ENCODE peak calls at places on chromosomes 7 and 10, in ten cellular contexts. One of them, this sample, is unnamed.

GRCh38 chr10:96863922-96864543 is 31.9 kb downstream of the LCOR start:
- DNase-seq in ELR: peak
- DNase-seq in PC-3: peak
- DNase-seq in NCI-H1105: no peak
- DNase-seq in SK-N-DZ: no peak
- DNase-seq in effector memory CD4-positive, alpha-beta T cell: no peak
- DNase-seq in occipital lobe: no peak
- DNase-seq in fibroblast of pulmonary artery: peak
- DNase-seq in GM04504: no peak
- DNase-seq in NCI-H524: no peak
- DNase-seq in this sample: no peak

GRCh38 chr7:39069886-39070881 is 92.5 kb downstream of the POU6F2 start:
- DNase-seq in ELR: no peak
- DNase-seq in PC-3: no peak
- DNase-seq in NCI-H1105: no peak
- DNase-seq in SK-N-DZ: peak
- DNase-seq in effector memory CD4-positive, alpha-beta T cell: no peak
- DNase-seq in occipital lobe: no peak
- DNase-seq in fibroblast of pulmonary artery: no peak
- DNase-seq in GM04504: no peak
- DNase-seq in NCI-H524: peak
- DNase-seq in this sample: peak

GRCh38 chr7:28889290-28889689 is 68.8 kb downstream of the TRIL start:
- DNase-seq in ELR: no peak
- DNase-seq in PC-3: no peak
- DNase-seq in NCI-H1105: no peak
- DNase-seq in SK-N-DZ: no peak
- DNase-seq in effector memory CD4-positive, alpha-beta T cell: no peak
- DNase-seq in occipital lobe: no peak
- DNase-seq in fibroblast of pulmonary artery: no peak
- DNase-seq in GM04504: no peak
- DNase-seq in NCI-H524: no peak
- DNase-seq in this sample: peak

GRCh38 chr10:91901784-91902677 is 7.3 kb downstream of the FGFBP3 start:
- DNase-seq in ELR: peak
- DNase-seq in PC-3: peak
- DNase-seq in NCI-H1105: no peak
- DNase-seq in SK-N-DZ: no peak
- DNase-seq in effector memory CD4-positive, alpha-beta T cell: no peak
- DNase-seq in occipital lobe: no peak
- DNase-seq in fibroblast of pulmonary artery: peak
- DNase-seq in GM04504: peak
- DNase-seq in NCI-H524: no peak
- DNase-seq in this sample: no peak

GRCh38 chr10:33402748-33403147 is 68.3 kb upstream of the NRP1 start:
- DNase-seq in ELR: no peak
- DNase-seq in PC-3: no peak
- DNase-seq in NCI-H1105: no peak
- DNase-seq in SK-N-DZ: no peak
- DNase-seq in effector memory CD4-positive, alpha-beta T cell: no peak
- DNase-seq in occipital lobe: no peak
- DNase-seq in fibroblast of pulmonary artery: no peak
- DNase-seq in GM04504: no peak
- DNase-seq in NCI-H524: no peak
- DNase-seq in this sample: no peak

GRCh38 chr10:802506-802905 is 113.0 kb upstream of the DIP2C start:
- DNase-seq in ELR: no peak
- DNase-seq in PC-3: no peak
- DNase-seq in NCI-H1105: no peak
- DNase-seq in SK-N-DZ: no peak
- DNase-seq in effector memory CD4-positive, alpha-beta T cell: no peak
- DNase-seq in occipital lobe: no peak
- DNase-seq in fibroblast of pulmonary artery: no peak
- DNase-seq in GM04504: no peak
- DNase-seq in NCI-H524: no peak
- DNase-seq in this sample: no peak

GRCh38 chr7:65239707-65240352 is 133.8 kb upstream of the ZNF92 start:
- DNase-seq in ELR: peak
- DNase-seq in PC-3: peak
- DNase-seq in NCI-H1105: no peak
- DNase-seq in SK-N-DZ: peak
- DNase-seq in effector memory CD4-positive, alpha-beta T cell: no peak
- DNase-seq in occipital lobe: peak
- DNase-seq in fibroblast of pulmonary artery: peak
- DNase-seq in GM04504: no peak
- DNase-seq in NCI-H524: peak
- DNase-seq in this sample: no peak

GRCh38 chr7:151436446-151437162 is 3.3 kb downstream of the CRYGN start:
- DNase-seq in ELR: no peak
- DNase-seq in PC-3: no peak
- DNase-seq in NCI-H1105: no peak
- DNase-seq in SK-N-DZ: no peak
- DNase-seq in effector memory CD4-positive, alpha-beta T cell: no peak
- DNase-seq in occipital lobe: no peak
- DNase-seq in fibroblast of pulmonary artery: no peak
- DNase-seq in GM04504: no peak
- DNase-seq in NCI-H524: no peak
- DNase-seq in this sample: no peak

GRCh38 chr7:133854739-133855138 is 272.4 kb upstream of the LRGUK start:
- DNase-seq in ELR: peak
- DNase-seq in PC-3: peak
- DNase-seq in NCI-H1105: peak
- DNase-seq in SK-N-DZ: peak
- DNase-seq in effector memory CD4-positive, alpha-beta T cell: no peak
- DNase-seq in occipital lobe: no peak
- DNase-seq in fibroblast of pulmonary artery: peak
- DNase-seq in GM04504: peak
- DNase-seq in NCI-H524: peak
- DNase-seq in this sample: peak

GRCh38 chr7:867406-868188 is 8.8 kb upstream of the GET4 start:
- DNase-seq in ELR: peak
- DNase-seq in PC-3: no peak
- DNase-seq in NCI-H1105: no peak
- DNase-seq in SK-N-DZ: no peak
- DNase-seq in effector memory CD4-positive, alpha-beta T cell: no peak
- DNase-seq in occipital lobe: peak
- DNase-seq in fibroblast of pulmonary artery: peak
- DNase-seq in GM04504: peak
- DNase-seq in NCI-H524: no peak
- DNase-seq in this sample: no peak

GRCh38 chr10:61900829-61901783 is at the start of gene ARID5B:
- DNase-seq in ELR: peak
- DNase-seq in PC-3: peak
- DNase-seq in NCI-H1105: peak
- DNase-seq in SK-N-DZ: peak
- DNase-seq in effector memory CD4-positive, alpha-beta T cell: peak
- DNase-seq in occipital lobe: peak
- DNase-seq in fibroblast of pulmonary artery: peak
- DNase-seq in GM04504: no peak
- DNase-seq in NCI-H524: peak
- DNase-seq in this sample: peak

GRCh38 chr7:18257711-18258110 is 230.1 kb upstream of the PRPS1L1 start:
- DNase-seq in ELR: peak
- DNase-seq in PC-3: peak
- DNase-seq in NCI-H1105: no peak
- DNase-seq in SK-N-DZ: no peak
- DNase-seq in effector memory CD4-positive, alpha-beta T cell: no peak
- DNase-seq in occipital lobe: no peak
- DNase-seq in fibroblast of pulmonary artery: peak
- DNase-seq in GM04504: peak
- DNase-seq in NCI-H524: no peak
- DNase-seq in this sample: no peak

GRCh38 chr7:113996405-113996804 is 77.6 kb upstream of the PPP1R3A start:
- DNase-seq in ELR: peak
- DNase-seq in PC-3: no peak
- DNase-seq in NCI-H1105: no peak
- DNase-seq in SK-N-DZ: no peak
- DNase-seq in effector memory CD4-positive, alpha-beta T cell: no peak
- DNase-seq in occipital lobe: no peak
- DNase-seq in fibroblast of pulmonary artery: no peak
- DNase-seq in GM04504: no peak
- DNase-seq in NCI-H524: no peak
- DNase-seq in this sample: no peak

GRCh38 chr7:98085674-98086073 is 21.0 kb upstream of the LMTK2 start:
- DNase-seq in ELR: no peak
- DNase-seq in PC-3: peak
- DNase-seq in NCI-H1105: no peak
- DNase-seq in SK-N-DZ: no peak
- DNase-seq in effector memory CD4-positive, alpha-beta T cell: no peak
- DNase-seq in occipital lobe: no peak
- DNase-seq in fibroblast of pulmonary artery: no peak
- DNase-seq in GM04504: no peak
- DNase-seq in NCI-H524: no peak
- DNase-seq in this sample: no peak

GRCh38 chr10:78890506-78890905 is 178.3 kb upstream of the ZMIZ1 start:
- DNase-seq in ELR: no peak
- DNase-seq in PC-3: peak
- DNase-seq in NCI-H1105: no peak
- DNase-seq in SK-N-DZ: no peak
- DNase-seq in effector memory CD4-positive, alpha-beta T cell: no peak
- DNase-seq in occipital lobe: no peak
- DNase-seq in fibroblast of pulmonary artery: no peak
- DNase-seq in GM04504: no peak
- DNase-seq in NCI-H524: no peak
- DNase-seq in this sample: no peak

GRCh38 chr10:48448796-48449195 is 142.3 kb downstream of the MAPK8 start:
- DNase-seq in ELR: peak
- DNase-seq in PC-3: peak
- DNase-seq in NCI-H1105: no peak
- DNase-seq in SK-N-DZ: no peak
- DNase-seq in effector memory CD4-positive, alpha-beta T cell: no peak
- DNase-seq in occipital lobe: no peak
- DNase-seq in fibroblast of pulmonary artery: peak
- DNase-seq in GM04504: peak
- DNase-seq in NCI-H524: no peak
- DNase-seq in this sample: no peak

GRCh38 chr7:146116452-146117219 is at the start of gene CNTNAP2:
- DNase-seq in ELR: no peak
- DNase-seq in PC-3: peak
- DNase-seq in NCI-H1105: peak
- DNase-seq in SK-N-DZ: peak
- DNase-seq in effector memory CD4-positive, alpha-beta T cell: no peak
- DNase-seq in occipital lobe: peak
- DNase-seq in fibroblast of pulmonary artery: peak
- DNase-seq in GM04504: no peak
- DNase-seq in NCI-H524: peak
- DNase-seq in this sample: peak

GRCh38 chr7:83921798-83922607 is 272.6 kb downstream of the SEMA3A start:
- DNase-seq in ELR: peak
- DNase-seq in PC-3: no peak
- DNase-seq in NCI-H1105: peak
- DNase-seq in SK-N-DZ: peak
- DNase-seq in effector memory CD4-positive, alpha-beta T cell: no peak
- DNase-seq in occipital lobe: no peak
- DNase-seq in fibroblast of pulmonary artery: peak
- DNase-seq in GM04504: peak
- DNase-seq in NCI-H524: peak
- DNase-seq in this sample: peak

GRCh38 chr10:23422003-23422411 is 16.9 kb upstream of the OTUD1 start:
- DNase-seq in ELR: no peak
- DNase-seq in PC-3: peak
- DNase-seq in NCI-H1105: no peak
- DNase-seq in SK-N-DZ: no peak
- DNase-seq in effector memory CD4-positive, alpha-beta T cell: no peak
- DNase-seq in occipital lobe: no peak
- DNase-seq in fibroblast of pulmonary artery: no peak
- DNase-seq in GM04504: no peak
- DNase-seq in NCI-H524: no peak
- DNase-seq in this sample: no peak

GRCh38 chr7:113659419-113659818 is 259.4 kb downstream of the PPP1R3A start:
- DNase-seq in ELR: no peak
- DNase-seq in PC-3: no peak
- DNase-seq in NCI-H1105: no peak
- DNase-seq in SK-N-DZ: no peak
- DNase-seq in effector memory CD4-positive, alpha-beta T cell: no peak
- DNase-seq in occipital lobe: no peak
- DNase-seq in fibroblast of pulmonary artery: no peak
- DNase-seq in GM04504: no peak
- DNase-seq in NCI-H524: no peak
- DNase-seq in this sample: no peak

GRCh38 chr7:112407261-112407660 is 43.0 kb upstream of the IFRD1 start:
- DNase-seq in ELR: no peak
- DNase-seq in PC-3: no peak
- DNase-seq in NCI-H1105: no peak
- DNase-seq in SK-N-DZ: no peak
- DNase-seq in effector memory CD4-positive, alpha-beta T cell: no peak
- DNase-seq in occipital lobe: no peak
- DNase-seq in fibroblast of pulmonary artery: no peak
- DNase-seq in GM04504: no peak
- DNase-seq in NCI-H524: no peak
- DNase-seq in this sample: no peak

GRCh38 chr7:55140221-55140980 is 121.6 kb downstream of the EGFR start:
- DNase-seq in ELR: peak
- DNase-seq in PC-3: no peak
- DNase-seq in NCI-H1105: peak
- DNase-seq in SK-N-DZ: no peak
- DNase-seq in effector memory CD4-positive, alpha-beta T cell: no peak
- DNase-seq in occipital lobe: no peak
- DNase-seq in fibroblast of pulmonary artery: peak
- DNase-seq in GM04504: no peak
- DNase-seq in NCI-H524: no peak
- DNase-seq in this sample: no peak

GRCh38 chr7:30843741-30844482 is 67.7 kb upstream of the AQP1 start:
- DNase-seq in ELR: no peak
- DNase-seq in PC-3: no peak
- DNase-seq in NCI-H1105: no peak
- DNase-seq in SK-N-DZ: no peak
- DNase-seq in effector memory CD4-positive, alpha-beta T cell: no peak
- DNase-seq in occipital lobe: no peak
- DNase-seq in fibroblast of pulmonary artery: no peak
- DNase-seq in GM04504: no peak
- DNase-seq in NCI-H524: no peak
- DNase-seq in this sample: no peak

GRCh38 chr10:5948999-5949759 is 28.2 kb downstream of the IL15RA start:
- DNase-seq in ELR: peak
- DNase-seq in PC-3: peak
- DNase-seq in NCI-H1105: no peak
- DNase-seq in SK-N-DZ: peak
- DNase-seq in effector memory CD4-positive, alpha-beta T cell: no peak
- DNase-seq in occipital lobe: peak
- DNase-seq in fibroblast of pulmonary artery: peak
- DNase-seq in GM04504: peak
- DNase-seq in NCI-H524: peak
- DNase-seq in this sample: peak

GRCh38 chr10:33801705-33802104 is 467.2 kb upstream of the NRP1 start:
- DNase-seq in ELR: no peak
- DNase-seq in PC-3: peak
- DNase-seq in NCI-H1105: no peak
- DNase-seq in SK-N-DZ: no peak
- DNase-seq in effector memory CD4-positive, alpha-beta T cell: no peak
- DNase-seq in occipital lobe: no peak
- DNase-seq in fibroblast of pulmonary artery: peak
- DNase-seq in GM04504: no peak
- DNase-seq in NCI-H524: no peak
- DNase-seq in this sample: no peak

GRCh38 chr7:13035233-13035632 is 347.8 kb downstream of the ARL4A start:
- DNase-seq in ELR: no peak
- DNase-seq in PC-3: no peak
- DNase-seq in NCI-H1105: no peak
- DNase-seq in SK-N-DZ: no peak
- DNase-seq in effector memory CD4-positive, alpha-beta T cell: no peak
- DNase-seq in occipital lobe: no peak
- DNase-seq in fibroblast of pulmonary artery: no peak
- DNase-seq in GM04504: no peak
- DNase-seq in NCI-H524: no peak
- DNase-seq in this sample: no peak

GRCh38 chr10:127157506-127158205 is 38.7 kb downstream of the INSYN2A start:
- DNase-seq in ELR: no peak
- DNase-seq in PC-3: no peak
- DNase-seq in NCI-H1105: no peak
- DNase-seq in SK-N-DZ: no peak
- DNase-seq in effector memory CD4-positive, alpha-beta T cell: no peak
- DNase-seq in occipital lobe: no peak
- DNase-seq in fibroblast of pulmonary artery: peak
- DNase-seq in GM04504: no peak
- DNase-seq in NCI-H524: peak
- DNase-seq in this sample: peak

GRCh38 chr7:158094046-158094445 is 493.6 kb downstream of the PTPRN2 start:
- DNase-seq in ELR: no peak
- DNase-seq in PC-3: no peak
- DNase-seq in NCI-H1105: no peak
- DNase-seq in SK-N-DZ: no peak
- DNase-seq in effector memory CD4-positive, alpha-beta T cell: no peak
- DNase-seq in occipital lobe: no peak
- DNase-seq in fibroblast of pulmonary artery: no peak
- DNase-seq in GM04504: no peak
- DNase-seq in NCI-H524: no peak
- DNase-seq in this sample: no peak